ENCODE peak calls at places on chromosomes 6 and 20, in seven cellular contexts. R is cardiac muscle cell, K is Caco-2, B is tibial artery, C is uterus, V is GM23338, A is mammary epithelial cell. J is an unnamed sample. For H3K27me3, the result is how much of the 10 kb centered on the place peaks cover.

GRCh38 chr6:104789770-104790190 is 69.9 kb downstream of the HACE1 start:
- DNase-seq in A (peak), V (peak), C (no peak), K (peak), R (peak), B (no peak), J (no peak)

GRCh38 chr6:139369568-139370046 is 4.8 kb downstream of the CITED2 start:
- DNase-seq in C (no peak), R (peak), K (peak), A (peak), V (peak), B (no peak), J (no peak)

GRCh38 chr6:11416936-11417576 is 120.5 kb upstream of the TMEM170B start:
- DNase-seq in A (no peak), C (no peak), B (no peak), R (no peak), V (peak), K (no peak), J (no peak)

GRCh38 chr20:11204926-11205768 is 531.3 kb upstream of the JAG1 start:
- DNase-seq in K (peak), B (peak), C (peak), V (peak), A (peak), R (peak), J (peak)

GRCh38 chr6:81713205-81713604 is 39.3 kb downstream of the TENT5A start:
- DNase-seq in B (no peak), R (no peak), C (no peak), K (no peak), V (no peak), A (no peak), J (no peak)

GRCh38 chr20:40986774-40987173 is 41.8 kb upstream of the TOP1 start:
- DNase-seq in V (no peak), C (no peak), R (no peak), B (no peak), K (no peak), A (no peak), J (no peak)

GRCh38 chr6:35497571-35498406 is 910 bp upstream of the TEAD3 start:
- DNase-seq in R (peak), C (peak), A (peak), B (peak), K (peak), V (peak), J (peak)

GRCh38 chr6:107185570-107185969 is 70.3 kb upstream of the BEND3 start:
- DNase-seq in A (peak), V (peak), K (peak), B (no peak), R (peak), C (no peak), J (no peak)

GRCh38 chr6:137357263-137357947 is 136.8 kb downstream of the OLIG3 start:
- DNase-seq in C (no peak), B (no peak), V (no peak), R (no peak), A (no peak), K (peak), J (no peak)

GRCh38 chr6:32340242-32340641 is 31.5 kb downstream of the TSBP1 start:
- DNase-seq in A (no peak), B (no peak), R (no peak), K (no peak), V (no peak), C (no peak), J (no peak)

GRCh38 chr6:32332433-32332832 is 39.3 kb downstream of the TSBP1 start:
- DNase-seq in A (no peak), V (no peak), B (no peak), K (peak), R (peak), C (no peak), J (no peak)

DNA sequence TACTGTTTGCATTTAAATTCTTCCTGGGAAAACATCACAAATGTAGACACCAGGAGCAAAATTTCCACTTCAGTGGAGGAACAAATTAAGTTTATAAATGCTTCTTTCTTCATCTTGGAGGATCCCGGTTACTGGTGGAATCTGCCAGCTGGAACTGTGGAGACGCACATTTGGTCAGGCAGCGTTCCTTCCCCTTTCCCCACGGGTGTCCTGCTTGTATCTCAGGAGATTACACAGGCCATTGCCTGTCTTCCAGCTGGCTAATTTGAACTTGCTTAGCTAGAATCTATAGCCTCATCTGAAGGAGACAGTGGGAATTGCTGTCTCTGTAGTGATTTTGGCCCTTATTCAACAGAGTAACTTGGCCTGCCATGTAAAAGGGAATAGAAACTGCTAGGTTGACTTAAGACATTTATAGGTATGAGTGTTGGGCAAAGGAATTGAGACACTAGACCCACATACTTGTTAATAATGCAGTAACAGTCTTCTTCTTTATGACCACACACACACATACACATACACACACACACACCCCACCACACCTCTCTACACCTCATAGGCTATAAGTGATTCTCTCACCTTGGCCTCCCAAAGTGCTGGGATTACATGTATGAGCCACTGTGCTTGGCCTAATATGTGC is 34.4 kb downstream of the TSBP1 start:
- DNase-seq in A (no peak), K (no peak), V (no peak), B (no peak), C (no peak), R (no peak), J (no peak)
- H3K27me3 ChIP-seq in A (under half), K (under half), V (under half), B (under half), C (under half), R (under half), J (under half)

GRCh38 chr6:30452736-30453507 is 36.4 kb upstream of the HLA-E start:
- DNase-seq in R (no peak), A (no peak), B (no peak), K (no peak), C (no peak), V (peak), J (no peak)
- H3K27me3 ChIP-seq in R (half or more), A (under half), B (under half), K (under half), C (under half), V (half or more), J (under half)

DNA sequence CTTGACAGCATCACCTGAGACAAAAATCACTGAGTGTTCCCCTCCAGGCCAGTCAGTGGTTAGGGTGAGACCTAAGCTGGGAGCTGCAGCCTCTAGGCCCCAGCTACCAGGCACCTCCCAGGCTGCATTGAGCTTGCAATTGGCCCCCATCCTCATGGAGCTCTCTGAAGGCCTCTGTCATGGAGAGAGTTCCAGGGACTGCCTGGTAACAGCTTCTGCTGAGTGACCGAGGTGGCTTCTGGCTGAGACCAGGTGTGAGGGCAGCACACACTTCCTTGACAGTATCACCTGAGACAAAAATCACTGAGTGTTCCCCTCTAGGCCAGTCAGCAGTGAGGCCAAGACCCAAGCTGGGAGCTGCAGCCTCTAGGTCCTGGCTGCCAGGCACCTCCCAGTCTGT is 283.0 kb downstream of the SMOC2 start:
- DNase-seq in A (no peak), K (no peak), B (no peak), R (no peak), V (no peak), C (no peak), J (no peak)
- H3K27me3 ChIP-seq in A (under half), K (under half), B (under half), R (under half), V (under half), C (under half), J (under half)

GRCh38 chr20:1227121-1227582 is 1.3 kb downstream of the RAD21L1 start:
- DNase-seq in A (no peak), K (no peak), R (no peak), C (no peak), V (no peak), B (no peak), J (peak)
- H3K27me3 ChIP-seq in A (under half), K (under half), R (under half), C (under half), V (under half), B (under half), J (under half)

GRCh38 chr20:23752481-23753193 is 1.9 kb upstream of the CST1 start:
- DNase-seq in V (no peak), C (no peak), B (no peak), K (no peak), A (no peak), R (no peak), J (no peak)
- H3K27me3 ChIP-seq in V (half or more), C (under half), B (under half), K (under half), A (under half), R (under half), J (under half)